ENCODE peak calls at places on chromosomes 6 and 20, in seven cellular contexts. R is PC-3, F is RWPE1, A is HL-60, Y is fibroblast of mammary gland, N is tibial nerve, O is uterus. U is an unnamed sample.

GRCh38 chr20:52683761-52684160 is 288.4 kb upstream of the TSHZ2 start:
- DNase-seq in R (no peak), F (no peak), A (no peak), Y (no peak), N (no peak), O (no peak), U (no peak)

GRCh38 chr20:59073582-59073981 is 31.0 kb upstream of the PRELID3B start:
- DNase-seq in R (no peak), F (no peak), A (no peak), Y (no peak), N (no peak), O (no peak), U (no peak)

GRCh38 chr6:33694401-33694931 is 17.0 kb downstream of the UQCC2 start:
- DNase-seq in R (peak), F (peak), A (no peak), Y (peak), N (no peak), O (peak), U (no peak)

GRCh38 chr6:152575621-152576150 is 61.5 kb downstream of the SYNE1 start:
- DNase-seq in R (no peak), F (peak), A (peak), Y (peak), N (no peak), O (peak), U (no peak)

GRCh38 chr6:101011165-101011564 is 130.0 kb upstream of the ASCC3 start:
- DNase-seq in R (peak), F (peak), A (no peak), Y (no peak), N (no peak), O (no peak), U (no peak)

GRCh38 chr6:143293526-143293925 is 157.0 kb downstream of the ADAT2 start:
- DNase-seq in R (no peak), F (no peak), A (no peak), Y (peak), N (no peak), O (no peak), U (no peak)

GRCh38 chr6:89527634-89528033 is 94.7 kb downstream of the ANKRD6 start:
- DNase-seq in R (peak), F (peak), A (no peak), Y (peak), N (no peak), O (no peak), U (no peak)

GRCh38 chr20:47809561-47809960 is 24.3 kb upstream of the SULF2 start:
- DNase-seq in R (peak), F (peak), A (no peak), Y (no peak), N (no peak), O (no peak), U (no peak)

GRCh38 chr6:68226460-68226859 is 408.6 kb upstream of the ADGRB3 start:
- DNase-seq in R (no peak), F (no peak), A (peak), Y (no peak), N (no peak), O (no peak), U (peak)

GRCh38 chr6:158018851-158019361 is 37.2 kb downstream of the SYNJ2 start:
- DNase-seq in R (no peak), F (no peak), A (no peak), Y (peak), N (no peak), O (no peak), U (no peak)

GRCh38 chr20:59149678-59150504 is 13.7 kb upstream of the ZNF831 start:
- DNase-seq in R (no peak), F (no peak), A (peak), Y (no peak), N (no peak), O (peak), U (peak)

GRCh38 chr20:3037654-3038053 is 5.8 kb upstream of the GNRH2 start:
- DNase-seq in R (no peak), F (no peak), A (no peak), Y (no peak), N (no peak), O (no peak), U (no peak)

GRCh38 chr6:75633045-75633444 is 31.4 kb downstream of the SENP6 start:
- DNase-seq in R (no peak), F (no peak), A (no peak), Y (no peak), N (no peak), O (no peak), U (no peak)

GRCh38 chr20:56003966-56004365 is 1.4 kb downstream of the CBLN4 start:
- DNase-seq in R (no peak), F (peak), A (no peak), Y (no peak), N (no peak), O (no peak), U (no peak)

GRCh38 chr6:16944601-16945000 is 157.2 kb upstream of the STMND1 start:
- DNase-seq in R (no peak), F (no peak), A (no peak), Y (peak), N (no peak), O (no peak), U (no peak)

GRCh38 chr20:38676576-38676975 is 47.7 kb upstream of the SLC32A1 start:
- DNase-seq in R (no peak), F (no peak), A (no peak), Y (no peak), N (no peak), O (no peak), U (no peak)

GRCh38 chr6:158160932-158161539 is 7.0 kb downstream of the SERAC1 start:
- DNase-seq in R (no peak), F (no peak), A (no peak), Y (peak), N (no peak), O (no peak), U (no peak)

GRCh38 chr20:36873498-36874189 is 2.3 kb upstream of the TLDC2 start:
- DNase-seq in R (no peak), F (no peak), A (peak), Y (no peak), N (no peak), O (no peak), U (no peak)

GRCh38 chr20:50335105-50335504 is 144.5 kb downstream of the CEBPB start:
- DNase-seq in R (peak), F (peak), A (peak), Y (peak), N (no peak), O (no peak), U (peak)

DNA sequence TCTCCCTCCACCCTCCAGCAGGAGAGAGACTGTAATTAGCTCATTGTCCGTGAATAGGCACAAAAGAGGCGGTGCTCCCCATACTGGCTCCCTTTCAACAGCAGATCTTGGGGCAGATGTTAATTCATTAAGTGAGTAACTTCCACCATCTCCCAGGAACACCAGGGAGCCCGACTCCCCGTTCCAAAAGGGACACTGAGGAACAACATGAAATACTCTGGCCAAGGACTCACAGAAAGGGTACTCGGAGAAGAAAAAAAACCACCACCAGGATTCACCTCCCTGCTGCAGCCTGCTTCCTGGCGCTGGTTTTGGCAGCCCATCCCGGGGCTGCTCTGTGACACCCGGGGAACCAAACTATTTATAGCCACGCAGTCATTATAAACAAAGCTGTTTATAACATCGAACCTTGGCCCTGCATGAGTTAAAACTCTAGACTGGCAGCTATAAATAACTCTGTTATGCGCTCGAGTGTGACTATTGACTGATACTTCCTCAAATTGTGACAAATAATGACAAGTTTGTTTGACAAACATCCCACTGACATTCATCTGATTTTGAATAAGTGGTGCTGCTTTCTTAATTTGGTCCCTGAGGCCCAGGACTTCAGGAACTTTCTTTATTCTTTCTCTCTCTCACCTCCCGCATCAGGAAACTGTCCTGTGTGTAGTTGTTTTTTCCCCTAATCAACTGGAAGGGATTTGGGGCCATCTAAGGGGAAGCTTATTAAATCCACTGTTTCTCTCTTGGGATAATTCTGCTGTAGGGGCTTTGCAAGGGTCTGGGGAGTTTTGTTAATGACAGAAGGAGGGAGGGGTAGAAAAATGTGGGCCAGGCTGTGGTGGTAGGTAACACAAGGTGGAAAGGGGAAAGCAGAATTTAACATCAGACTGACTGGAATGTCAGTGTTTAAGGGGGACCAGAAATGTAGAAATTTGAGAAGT is 521.6 kb downstream of the CD83 start:
- DNase-seq in R (peak), F (no peak), A (peak), Y (peak), N (no peak), O (peak), U (no peak)
- TF ChIP-seq CTCF in R (no peak), F (no peak), A (no peak), Y (peak), N (no peak), O (no peak), U (no peak)

GRCh38 chr6:64281167-64281566 is 645.6 kb downstream of the PHF3 start:
- DNase-seq in R (no peak), F (no peak), A (no peak), Y (no peak), N (no peak), O (no peak), U (no peak)

GRCh38 chr6:64280569-64280968 is 645.0 kb downstream of the PHF3 start:
- DNase-seq in R (peak), F (peak), A (no peak), Y (peak), N (no peak), O (no peak), U (no peak)
- TF ChIP-seq CTCF in R (peak), F (peak), A (no peak), Y (peak), N (no peak), O (no peak), U (no peak)

GRCh38 chr6:12504325-12504966 is 212.1 kb upstream of the PHACTR1 start:
- DNase-seq in R (peak), F (peak), A (peak), Y (peak), N (no peak), O (no peak), U (peak)
- TF ChIP-seq CTCF in R (peak), F (no peak), A (peak), Y (peak), N (no peak), O (no peak), U (peak)

DNA sequence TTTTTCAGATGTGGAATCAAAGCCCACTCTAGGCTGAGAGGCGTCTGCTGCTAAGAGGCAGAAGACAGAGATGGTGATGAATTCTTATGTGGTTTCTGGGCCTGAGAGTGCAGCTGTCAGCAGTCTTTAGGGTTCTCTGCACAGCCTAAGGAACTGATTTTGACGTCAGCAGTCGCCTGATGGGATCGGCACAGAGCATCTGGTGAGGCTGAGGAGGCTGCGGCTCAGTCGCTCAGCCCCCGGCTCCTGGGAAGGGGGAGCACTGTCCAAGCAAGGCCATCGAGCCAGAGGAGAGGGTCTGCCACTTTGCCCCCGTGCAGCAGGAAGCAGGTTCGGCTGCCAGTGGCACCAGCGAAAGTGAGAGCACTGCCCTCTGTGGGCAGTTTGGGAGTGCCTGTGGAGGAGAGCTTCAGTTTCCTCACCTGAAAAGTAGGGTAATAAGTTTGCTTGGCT is 92.5 kb downstream of the TCP11 start:
- DNase-seq in R (no peak), F (no peak), A (peak), Y (peak), N (no peak), O (no peak), U (no peak)
- TF ChIP-seq CTCF in R (peak), F (no peak), A (no peak), Y (peak), N (peak), O (peak), U (no peak)

GRCh38 chr20:33578510-33578909 is 83.6 kb upstream of the C20orf144 start:
- DNase-seq in R (no peak), F (no peak), A (no peak), Y (peak), N (no peak), O (peak), U (no peak)

GRCh38 chr20:33570743-33571142 is 80.8 kb downstream of the CBFA2T2 start:
- DNase-seq in R (no peak), F (no peak), A (no peak), Y (no peak), N (no peak), O (no peak), U (no peak)

GRCh38 chr20:33575302-33575701 is 85.4 kb downstream of the CBFA2T2 start:
- DNase-seq in R (no peak), F (no peak), A (no peak), Y (no peak), N (no peak), O (no peak), U (no peak)

GRCh38 chr20:33576432-33576883 is 85.7 kb upstream of the C20orf144 start:
- DNase-seq in R (no peak), F (no peak), A (no peak), Y (no peak), N (no peak), O (no peak), U (no peak)
- TF ChIP-seq CTCF in R (peak), F (no peak), A (no peak), Y (no peak), N (no peak), O (no peak), U (no peak)

DNA sequence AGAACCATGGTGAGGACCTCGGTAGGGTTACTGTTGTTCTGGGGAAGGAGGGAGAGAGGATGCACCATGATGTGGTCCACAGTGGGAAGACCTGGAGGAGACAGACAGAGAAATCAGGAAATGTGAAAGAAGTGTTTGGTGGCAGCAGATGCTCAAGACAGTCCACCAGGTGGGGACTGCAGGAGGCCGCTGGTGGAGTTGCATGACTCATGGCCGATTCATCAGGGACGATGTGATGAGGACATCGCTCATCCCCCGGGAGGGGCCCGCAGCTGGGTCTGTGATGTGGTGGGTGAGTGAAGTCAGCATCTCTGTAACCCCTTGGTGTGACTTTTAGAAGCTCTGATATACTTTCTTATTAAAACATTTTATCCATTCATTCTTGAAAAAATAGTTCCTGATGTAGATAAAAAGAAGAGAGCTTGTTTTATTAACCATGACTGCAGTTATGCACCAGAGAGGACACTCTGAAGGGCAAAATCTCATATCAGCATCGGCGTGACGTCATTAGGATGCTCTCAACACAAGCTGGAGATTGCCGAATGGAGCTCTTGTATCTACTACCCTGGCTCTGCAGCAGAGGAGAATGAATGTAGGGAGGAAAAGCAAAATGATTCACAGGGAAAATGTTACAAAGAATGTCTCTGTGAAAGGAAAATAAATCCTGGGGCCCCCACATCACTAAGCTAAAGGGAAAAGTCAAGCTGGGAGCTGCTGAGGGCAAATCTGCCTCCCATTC is 71.2 kb downstream of the RAMACL start:
- DNase-seq in R (peak), F (peak), A (no peak), Y (peak), N (no peak), O (peak), U (no peak)
- TF ChIP-seq CTCF in R (peak), F (peak), A (no peak), Y (peak), N (no peak), O (no peak), U (no peak)

GRCh38 chr6:17988422-17988944 is 1.0 kb upstream of the KIF13A start:
- DNase-seq in R (no peak), F (no peak), A (no peak), Y (no peak), N (no peak), O (peak), U (no peak)

GRCh38 chr6:17984822-17985660 is 2.4 kb downstream of the KIF13A start:
- DNase-seq in R (peak), F (no peak), A (no peak), Y (peak), N (no peak), O (no peak), U (no peak)

GRCh38 chr6:17985934-17986655 is 1.3 kb downstream of the KIF13A start:
- DNase-seq in R (no peak), F (no peak), A (no peak), Y (no peak), N (no peak), O (no peak), U (no peak)

GRCh38 chr6:17986656-17987575 is 519 bp downstream of the KIF13A start:
- DNase-seq in R (peak), F (peak), A (peak), Y (peak), N (peak), O (peak), U (peak)

GRCh38 chr6:17987576-17988421 is at the start of gene KIF13A:
- DNase-seq in R (peak), F (peak), A (peak), Y (peak), N (peak), O (peak), U (peak)
- TF ChIP-seq CTCF in R (peak), F (no peak), A (no peak), Y (no peak), N (peak), O (peak), U (no peak)

DNA sequence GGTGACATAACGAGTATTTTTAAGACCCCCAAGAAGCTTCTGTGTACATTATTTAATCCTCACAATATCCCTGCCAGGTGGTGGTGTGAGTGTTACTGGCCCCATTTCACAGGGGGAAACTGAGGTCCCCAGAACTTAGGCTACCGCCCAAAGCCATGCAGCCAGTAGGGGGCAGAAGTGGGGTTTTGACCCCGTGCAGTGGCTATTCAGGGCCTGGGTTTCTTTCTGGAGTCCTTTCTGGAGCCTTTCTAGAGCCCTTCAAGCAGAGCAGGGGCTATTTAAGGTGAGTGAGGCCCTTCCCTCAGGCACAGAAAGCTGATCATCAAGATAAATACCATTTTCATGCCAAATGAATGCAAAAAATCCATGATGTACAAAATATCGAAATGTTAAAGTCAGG is 59.0 kb downstream of the CTCFL start:
- DNase-seq in R (no peak), F (no peak), A (no peak), Y (no peak), N (no peak), O (no peak), U (no peak)
- TF ChIP-seq CTCF in R (peak), F (no peak), A (no peak), Y (no peak), N (no peak), O (no peak), U (no peak)

DNA sequence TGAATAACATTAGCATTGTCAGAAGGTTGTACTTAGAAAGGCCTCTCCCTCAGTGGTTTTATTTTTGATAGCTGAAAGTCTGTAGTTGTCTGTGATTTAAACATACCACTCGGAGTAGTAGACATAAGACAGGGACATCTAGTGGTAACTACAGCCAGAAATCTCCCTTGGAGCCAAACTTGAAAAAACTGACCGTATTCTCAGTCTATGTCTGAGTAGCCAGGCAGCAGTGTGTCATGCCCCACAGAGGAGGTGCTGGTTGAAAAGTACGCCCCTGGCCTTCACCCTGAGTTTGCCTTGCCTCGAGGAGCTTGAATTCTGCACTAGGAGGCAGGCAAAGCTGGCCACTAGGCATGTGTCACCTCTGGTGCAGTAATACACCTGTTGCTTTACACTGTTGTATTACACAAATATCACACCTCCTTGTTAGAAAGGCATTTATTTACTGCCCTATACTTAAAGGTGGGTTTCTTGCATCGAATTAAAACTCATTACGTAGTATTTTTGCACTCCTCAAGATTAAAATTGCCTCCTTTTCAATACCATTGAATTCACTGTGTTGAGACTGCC is 20.8 kb downstream of the ZBTB2 start:
- DNase-seq in R (peak), F (no peak), A (no peak), Y (peak), N (no peak), O (no peak), U (no peak)
- TF ChIP-seq CTCF in R (peak), F (no peak), A (no peak), Y (peak), N (no peak), O (no peak), U (no peak)

DNA sequence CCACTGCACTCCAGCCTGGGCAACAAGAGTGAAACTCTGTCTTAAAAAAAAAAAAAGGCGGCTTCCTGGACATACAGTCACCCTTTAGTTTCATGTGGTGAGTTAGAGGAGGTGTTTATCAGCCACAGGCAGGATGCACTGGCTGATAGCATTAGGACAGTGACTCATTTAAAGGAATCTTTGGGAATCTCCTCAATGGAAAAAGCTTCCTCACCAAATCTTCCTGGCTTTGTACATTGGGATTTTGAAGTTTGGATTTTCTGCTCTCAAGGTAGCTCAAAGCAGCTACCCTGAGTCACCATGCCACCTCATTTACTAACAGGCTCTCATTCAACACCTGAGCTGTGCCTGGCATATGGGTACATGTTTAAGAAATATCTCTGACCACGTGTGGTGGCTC is 20.2 kb downstream of the PRPH2 start:
- DNase-seq in R (peak), F (peak), A (no peak), Y (peak), N (no peak), O (no peak), U (no peak)
- TF ChIP-seq CTCF in R (no peak), F (no peak), A (no peak), Y (no peak), N (no peak), O (no peak), U (no peak)